ENCODE peak calls at places on chromosomes 11 and 22, in four cellular contexts. G is GM12878, S is HepG2, Q is K562. K is an unnamed sample.

GRCh38 chr11:123073343-123074057 is 11.6 kb upstream of the HSPA8 start:
- DNase-seq in Q (peak), G (no peak), S (no peak), K (no peak)

GRCh38 chr22:46659059-46659790 is 39.0 kb downstream of the GRAMD4 start:
- DNase-seq in S (no peak), Q (no peak), G (no peak), K (no peak)

GRCh38 chr22:42294034-42294985 is 23.9 kb upstream of the TCF20 start:
- DNase-seq in Q (peak), G (no peak), S (peak), K (peak)

GRCh38 chr11:12213920-12214319 is 103.5 kb downstream of the MICAL2 start:
- DNase-seq in S (no peak), G (no peak), Q (no peak), K (no peak)

GRCh38 chr22:22213231-22213630 is 31.4 kb upstream of the VPREB1 start:
- DNase-seq in Q (peak), S (no peak), G (no peak), K (no peak)

GRCh38 chr22:41177626-41178424 is 27.3 kb upstream of the L3MBTL2 start:
- DNase-seq in S (no peak), G (no peak), Q (no peak), K (no peak)

GRCh38 chr11:62445314-62445740 is 26.5 kb downstream of the SCGB1A1 start:
- DNase-seq in G (no peak), S (no peak), Q (no peak), K (no peak)

GRCh38 chr22:45542001-45542520 is 39.4 kb downstream of the FBLN1 start:
- DNase-seq in Q (no peak), S (no peak), G (no peak), K (no peak)

GRCh38 chr11:84261707-84262106 is 975.5 kb upstream of the CCDC90B start:
- DNase-seq in Q (no peak), G (no peak), S (no peak), K (no peak)

GRCh38 chr22:39839917-39840510 is 53.5 kb downstream of the ENTHD1 start:
- DNase-seq in Q (peak), G (peak), S (no peak), K (no peak)

GRCh38 chr11:126419801-126420729 is 64.6 kb downstream of the ST3GAL4 start:
- DNase-seq in Q (peak), G (peak), S (no peak), K (no peak)
- TF ChIP-seq SP1 in Q (no peak), G (no peak), S (no peak), K (no peak)

GRCh38 chr11:113985906-113986305 is 11.0 kb downstream of the HTR3A start:
- DNase-seq in S (no peak), G (no peak), Q (no peak), K (no peak)

GRCh38 chr11:113986351-113987140 is 11.6 kb downstream of the HTR3A start:
- DNase-seq in Q (no peak), S (no peak), G (no peak), K (no peak)

GRCh38 chr11:113982306-113982705 is 7.4 kb downstream of the HTR3A start:
- DNase-seq in G (no peak), S (no peak), Q (no peak), K (no peak)

GRCh38 chr11:113989381-113989780 is 14.5 kb downstream of the HTR3A start:
- DNase-seq in Q (no peak), G (no peak), S (no peak), K (no peak)

DNA sequence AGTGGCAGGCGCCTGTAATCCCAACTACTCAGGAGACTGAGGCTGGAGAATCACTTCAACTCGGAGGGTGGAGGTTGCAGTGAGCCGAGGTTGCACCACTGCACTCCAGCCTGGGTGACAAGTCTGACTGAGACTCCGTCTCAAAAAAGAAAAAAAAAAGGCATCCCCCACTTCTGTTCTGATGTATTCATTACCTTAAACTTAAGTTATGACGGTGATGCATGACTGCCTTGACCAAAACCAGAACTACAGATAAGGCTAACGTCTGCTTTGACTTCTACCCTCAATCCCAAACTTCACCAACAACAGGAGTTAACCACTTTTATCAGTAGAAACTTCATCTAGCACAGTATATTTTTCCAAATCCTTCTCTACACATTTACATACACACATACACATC is 9.9 kb downstream of the HTR3A start:
- DNase-seq in S (no peak), Q (no peak), G (no peak), K (no peak)
- TF ChIP-seq FOXM1 in S (no peak), Q (no peak), G (no peak), K (no peak)

GRCh38 chr22:26903030-26903856 is 245.9 kb downstream of the MIAT start:
- DNase-seq in G (no peak), Q (no peak), S (no peak), K (no peak)
- TF ChIP-seq SP1 in G (no peak), Q (no peak), S (no peak), K (no peak)

GRCh38 chr11:74844072-74844471 is 95.4 kb downstream of the RNF169 start:
- DNase-seq in Q (no peak), G (no peak), S (no peak), K (no peak)
- TF ChIP-seq FOXM1 in Q (no peak), G (no peak), S (no peak), K (no peak)

DNA sequence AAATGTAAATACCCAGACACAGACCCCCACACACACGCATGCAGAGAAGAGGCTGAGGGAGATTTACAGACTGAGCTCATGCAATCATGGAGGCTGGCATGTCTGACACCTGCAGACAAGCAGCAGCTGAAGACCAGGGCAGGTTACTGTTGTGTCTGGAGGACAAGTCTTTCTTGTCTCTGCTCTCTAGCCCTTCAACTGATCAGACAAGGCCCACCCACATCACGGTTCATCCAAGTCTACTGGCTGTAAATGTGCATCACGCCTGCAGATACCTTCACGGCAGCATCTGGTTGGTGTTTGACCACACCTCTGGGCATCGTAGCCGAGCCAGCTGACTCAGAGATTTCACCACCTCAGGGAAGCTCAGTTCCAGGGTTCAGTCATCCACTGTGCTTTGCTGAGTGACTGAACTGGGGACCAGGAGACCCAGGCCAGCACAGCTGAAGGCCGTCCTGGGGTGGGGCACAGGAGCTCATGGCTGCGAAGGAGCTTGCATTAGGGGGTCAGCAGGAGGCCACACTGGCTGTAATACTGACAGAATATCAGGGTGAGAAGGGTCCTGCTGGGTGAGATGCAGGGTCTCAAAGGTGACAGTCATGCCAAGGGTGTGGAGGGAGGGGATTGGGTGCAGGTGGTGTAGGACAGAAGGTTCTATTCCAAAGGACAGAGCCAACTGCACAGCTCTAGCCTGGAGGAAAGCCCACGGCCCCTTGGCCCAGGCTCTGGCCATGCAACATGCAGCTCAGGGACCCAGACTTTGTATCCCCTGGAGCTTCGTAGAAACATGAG is 304.9 kb downstream of the BRD1 start:
- DNase-seq in Q (no peak), G (no peak), S (no peak), K (no peak)
- TF ChIP-seq SP1 in Q (no peak), G (no peak), S (no peak), K (no peak)

GRCh38 chr11:724063-724732 is 18.2 kb downstream of the EPS8L2 start:
- DNase-seq in S (no peak), G (no peak), Q (peak), K (no peak)
- TF ChIP-seq FOXM1 in S (no peak), G (no peak), Q (no peak), K (no peak)

GRCh38 chr22:19841641-19842385 is 12.9 kb downstream of the GNB1L start:
- DNase-seq in S (no peak), Q (peak), G (no peak), K (no peak)
- TF ChIP-seq SP1 in S (no peak), Q (no peak), G (no peak), K (no peak)

GRCh38 chr11:8733847-8734246 is 51.3 kb downstream of the RPL27A start:
- DNase-seq in S (peak), Q (no peak), G (no peak), K (no peak)
- TF ChIP-seq FOXM1 in S (no peak), Q (no peak), G (no peak), K (no peak)